ENCODE peak calls at places on chromosomes 16 and 17, in seven cellular contexts. One of them, this sample, is unnamed.

GRCh38 chr16:65490296-65490695 is 368.4 kb upstream of the CDH11 start:
- DNase-seq in K562: no peak
- DNase-seq in endodermal cell: no peak
- DNase-seq in skeletal muscle cell: no peak
- DNase-seq in fibroblast of the aortic adventitia: no peak
- DNase-seq in mesendoderm: no peak
- DNase-seq in heart right ventricle: no peak
- DNase-seq in this sample: no peak

GRCh38 chr16:13480801-13481200 is 439.2 kb upstream of the ERCC4 start:
- DNase-seq in K562: no peak
- DNase-seq in endodermal cell: no peak
- DNase-seq in skeletal muscle cell: no peak
- DNase-seq in fibroblast of the aortic adventitia: no peak
- DNase-seq in mesendoderm: no peak
- DNase-seq in heart right ventricle: no peak
- DNase-seq in this sample: no peak

GRCh38 chr17:19996502-19996901 is 12.7 kb upstream of the SPECC1 start:
- DNase-seq in K562: no peak
- DNase-seq in endodermal cell: peak; percentile 57
- DNase-seq in skeletal muscle cell: no peak
- DNase-seq in fibroblast of the aortic adventitia: no peak
- DNase-seq in mesendoderm: no peak
- DNase-seq in heart right ventricle: no peak
- DNase-seq in this sample: no peak

GRCh38 chr16:76970087-76970744 is 220.8 kb upstream of the MON1B start:
- DNase-seq in K562: no peak
- DNase-seq in endodermal cell: no peak
- DNase-seq in skeletal muscle cell: no peak
- DNase-seq in fibroblast of the aortic adventitia: peak; percentile 50
- DNase-seq in mesendoderm: peak; percentile 31
- DNase-seq in heart right ventricle: no peak
- DNase-seq in this sample: no peak

GRCh38 chr17:9900019-9900594 is 5.0 kb downstream of the RCVRN start:
- DNase-seq in K562: no peak
- DNase-seq in endodermal cell: no peak
- DNase-seq in skeletal muscle cell: no peak
- DNase-seq in fibroblast of the aortic adventitia: no peak
- DNase-seq in mesendoderm: no peak
- DNase-seq in heart right ventricle: no peak
- DNase-seq in this sample: no peak

GRCh38 chr16:50747206-50747956 is 5.5 kb downstream of the CYLD start:
- DNase-seq in K562: no peak
- DNase-seq in endodermal cell: no peak
- DNase-seq in skeletal muscle cell: no peak
- DNase-seq in fibroblast of the aortic adventitia: peak; percentile 35
- DNase-seq in mesendoderm: peak; percentile 43
- DNase-seq in heart right ventricle: no peak
- DNase-seq in this sample: no peak

GRCh38 chr17:47956818-47957590 is 679 bp downstream of the PRR15L start:
- DNase-seq in K562: no peak
- DNase-seq in endodermal cell: no peak
- DNase-seq in skeletal muscle cell: no peak
- DNase-seq in fibroblast of the aortic adventitia: no peak
- DNase-seq in mesendoderm: no peak
- DNase-seq in heart right ventricle: no peak
- DNase-seq in this sample: no peak

GRCh38 chr16:85094176-85094805 is 18.0 kb downstream of the CIBAR2 start:
- DNase-seq in K562: no peak
- DNase-seq in endodermal cell: no peak
- DNase-seq in skeletal muscle cell: no peak
- DNase-seq in fibroblast of the aortic adventitia: no peak
- DNase-seq in mesendoderm: no peak
- DNase-seq in heart right ventricle: no peak
- DNase-seq in this sample: no peak

GRCh38 chr17:28907709-28908475 is 5.0 kb upstream of the DHRS13 start:
- DNase-seq in K562: no peak
- DNase-seq in endodermal cell: no peak
- DNase-seq in skeletal muscle cell: no peak
- DNase-seq in fibroblast of the aortic adventitia: peak; percentile 78
- DNase-seq in mesendoderm: no peak
- DNase-seq in heart right ventricle: no peak
- DNase-seq in this sample: no peak

GRCh38 chr17:74380959-74381808 is 13.9 kb downstream of the GPR142 start:
- DNase-seq in K562: no peak
- DNase-seq in endodermal cell: no peak
- DNase-seq in skeletal muscle cell: no peak
- DNase-seq in fibroblast of the aortic adventitia: no peak
- DNase-seq in mesendoderm: no peak
- DNase-seq in heart right ventricle: no peak
- DNase-seq in this sample: no peak

GRCh38 chr17:74812109-74812864 is 36.1 kb upstream of the NAT9 start:
- DNase-seq in K562: no peak
- DNase-seq in endodermal cell: no peak
- DNase-seq in skeletal muscle cell: no peak
- DNase-seq in fibroblast of the aortic adventitia: no peak
- DNase-seq in mesendoderm: no peak
- DNase-seq in heart right ventricle: peak; percentile 44
- DNase-seq in this sample: no peak

GRCh38 chr16:57413301-57413730 is 8.7 kb downstream of the CCL17 start:
- DNase-seq in K562: no peak
- DNase-seq in endodermal cell: no peak
- DNase-seq in skeletal muscle cell: no peak
- DNase-seq in fibroblast of the aortic adventitia: no peak
- DNase-seq in mesendoderm: no peak
- DNase-seq in heart right ventricle: no peak
- DNase-seq in this sample: no peak

GRCh38 chr17:58317421-58318064 is 11.1 kb downstream of the TSPOAP1 start:
- DNase-seq in K562: peak; percentile 59
- DNase-seq in endodermal cell: peak; percentile 92
- DNase-seq in skeletal muscle cell: peak; percentile 52
- DNase-seq in fibroblast of the aortic adventitia: peak; percentile 51
- DNase-seq in mesendoderm: peak; percentile 84
- DNase-seq in heart right ventricle: no peak
- DNase-seq in this sample: peak; percentile 23

GRCh38 chr16:81548551-81548900 is 103.9 kb downstream of the CMIP start:
- DNase-seq in K562: no peak
- DNase-seq in endodermal cell: no peak
- DNase-seq in skeletal muscle cell: no peak
- DNase-seq in fibroblast of the aortic adventitia: no peak
- DNase-seq in mesendoderm: no peak
- DNase-seq in heart right ventricle: no peak
- DNase-seq in this sample: no peak

GRCh38 chr17:850828-851759 is 68.9 kb downstream of the MRM3 start:
- DNase-seq in K562: no peak
- DNase-seq in endodermal cell: no peak
- DNase-seq in skeletal muscle cell: peak; percentile 40
- DNase-seq in fibroblast of the aortic adventitia: peak; percentile 41
- DNase-seq in mesendoderm: no peak
- DNase-seq in heart right ventricle: peak; percentile 43
- DNase-seq in this sample: no peak

GRCh38 chr17:71334041-71334781 is 786.6 kb upstream of the SOX9 start:
- DNase-seq in K562: no peak
- DNase-seq in endodermal cell: no peak
- DNase-seq in skeletal muscle cell: no peak
- DNase-seq in fibroblast of the aortic adventitia: no peak
- DNase-seq in mesendoderm: peak; percentile 7
- DNase-seq in heart right ventricle: no peak
- DNase-seq in this sample: no peak

GRCh38 chr16:4660454-4661007 is 32.8 kb upstream of the NUDT16L1 start:
- DNase-seq in K562: no peak
- DNase-seq in endodermal cell: no peak
- DNase-seq in skeletal muscle cell: peak; percentile 30
- DNase-seq in fibroblast of the aortic adventitia: peak; percentile 25
- DNase-seq in mesendoderm: no peak
- DNase-seq in heart right ventricle: peak; percentile 69
- DNase-seq in this sample: peak; percentile 11

GRCh38 chr16:31695667-31696066 is 168.0 kb downstream of the AHSP start:
- DNase-seq in K562: no peak
- DNase-seq in endodermal cell: no peak
- DNase-seq in skeletal muscle cell: no peak
- DNase-seq in fibroblast of the aortic adventitia: no peak
- DNase-seq in mesendoderm: no peak
- DNase-seq in heart right ventricle: no peak
- DNase-seq in this sample: no peak

GRCh38 chr17:75077490-75078096 is 10.2 kb upstream of the SLC16A5 start:
- DNase-seq in K562: no peak
- DNase-seq in endodermal cell: no peak
- DNase-seq in skeletal muscle cell: no peak
- DNase-seq in fibroblast of the aortic adventitia: no peak
- DNase-seq in mesendoderm: no peak
- DNase-seq in heart right ventricle: peak; percentile 78
- DNase-seq in this sample: no peak

GRCh38 chr16:31502981-31503380 is 5.2 kb downstream of the RUSF1 start:
- DNase-seq in K562: no peak
- DNase-seq in endodermal cell: no peak
- DNase-seq in skeletal muscle cell: no peak
- DNase-seq in fibroblast of the aortic adventitia: no peak
- DNase-seq in mesendoderm: no peak
- DNase-seq in heart right ventricle: no peak
- DNase-seq in this sample: no peak

GRCh38 chr17:82029990-82030469 is 1.4 kb upstream of the RAC3 start:
- DNase-seq in K562: no peak
- DNase-seq in endodermal cell: no peak
- DNase-seq in skeletal muscle cell: no peak
- DNase-seq in fibroblast of the aortic adventitia: no peak
- DNase-seq in mesendoderm: no peak
- DNase-seq in heart right ventricle: no peak
- DNase-seq in this sample: no peak

GRCh38 chr17:48488548-48489106 is 42.2 kb downstream of the HOXB1 start:
- DNase-seq in K562: peak; percentile 87
- DNase-seq in endodermal cell: peak; percentile 59
- DNase-seq in skeletal muscle cell: no peak
- DNase-seq in fibroblast of the aortic adventitia: no peak
- DNase-seq in mesendoderm: peak; percentile 50
- DNase-seq in heart right ventricle: no peak
- DNase-seq in this sample: no peak

GRCh38 chr16:3945751-3946603 is 65.5 kb upstream of the CREBBP start:
- DNase-seq in K562: no peak
- DNase-seq in endodermal cell: peak; percentile 41
- DNase-seq in skeletal muscle cell: peak; percentile 95
- DNase-seq in fibroblast of the aortic adventitia: peak; percentile 99
- DNase-seq in mesendoderm: peak; percentile 37
- DNase-seq in heart right ventricle: peak; percentile 34
- DNase-seq in this sample: peak; percentile 99

GRCh38 chr16:89115216-89115949 is 21.7 kb downstream of the ACSF3 start:
- DNase-seq in K562: peak; percentile 59
- DNase-seq in endodermal cell: no peak
- DNase-seq in skeletal muscle cell: no peak
- DNase-seq in fibroblast of the aortic adventitia: no peak
- DNase-seq in mesendoderm: no peak
- DNase-seq in heart right ventricle: peak; percentile 75
- DNase-seq in this sample: no peak
- H3K4me3 ChIP-seq in K562: no peak overlapping the region
- H3K4me3 ChIP-seq in endodermal cell: no peak overlapping the region
- H3K4me3 ChIP-seq in skeletal muscle cell: no peak overlapping the region
- H3K4me3 ChIP-seq in fibroblast of the aortic adventitia: no peak overlapping the region
- H3K4me3 ChIP-seq in mesendoderm: no peak overlapping the region
- H3K4me3 ChIP-seq in heart right ventricle: no peak overlapping the region
- H3K4me3 ChIP-seq in this sample: no peak overlapping the region

DNA sequence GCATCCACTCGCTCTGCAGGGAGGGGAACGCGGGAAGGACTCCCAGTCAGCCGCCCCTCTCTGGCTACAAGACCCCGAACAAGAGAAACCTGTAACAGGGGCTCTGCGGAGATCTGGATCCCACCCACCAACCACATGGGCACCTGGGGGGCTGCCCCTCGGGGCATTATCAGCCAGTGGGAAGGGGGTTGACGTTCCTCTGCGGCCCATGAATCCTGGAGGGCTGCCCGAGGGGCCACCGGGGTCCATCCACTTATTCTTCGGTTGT is 1.8 kb upstream of the PCGF2 start:
- DNase-seq in K562: no peak
- DNase-seq in endodermal cell: no peak
- DNase-seq in skeletal muscle cell: no peak
- DNase-seq in fibroblast of the aortic adventitia: no peak
- DNase-seq in mesendoderm: no peak
- DNase-seq in heart right ventricle: no peak
- DNase-seq in this sample: no peak
- H3K4me3 ChIP-seq in K562: peak overlapping the region; percentile 74
- H3K4me3 ChIP-seq in endodermal cell: peak overlapping the region; percentile 99
- H3K4me3 ChIP-seq in skeletal muscle cell: peak overlapping the region; percentile 65
- H3K4me3 ChIP-seq in fibroblast of the aortic adventitia: peak overlapping the region; percentile 86
- H3K4me3 ChIP-seq in mesendoderm: peak overlapping the region; percentile 65
- H3K4me3 ChIP-seq in heart right ventricle: no peak overlapping the region
- H3K4me3 ChIP-seq in this sample: peak overlapping the region; percentile 93

DNA sequence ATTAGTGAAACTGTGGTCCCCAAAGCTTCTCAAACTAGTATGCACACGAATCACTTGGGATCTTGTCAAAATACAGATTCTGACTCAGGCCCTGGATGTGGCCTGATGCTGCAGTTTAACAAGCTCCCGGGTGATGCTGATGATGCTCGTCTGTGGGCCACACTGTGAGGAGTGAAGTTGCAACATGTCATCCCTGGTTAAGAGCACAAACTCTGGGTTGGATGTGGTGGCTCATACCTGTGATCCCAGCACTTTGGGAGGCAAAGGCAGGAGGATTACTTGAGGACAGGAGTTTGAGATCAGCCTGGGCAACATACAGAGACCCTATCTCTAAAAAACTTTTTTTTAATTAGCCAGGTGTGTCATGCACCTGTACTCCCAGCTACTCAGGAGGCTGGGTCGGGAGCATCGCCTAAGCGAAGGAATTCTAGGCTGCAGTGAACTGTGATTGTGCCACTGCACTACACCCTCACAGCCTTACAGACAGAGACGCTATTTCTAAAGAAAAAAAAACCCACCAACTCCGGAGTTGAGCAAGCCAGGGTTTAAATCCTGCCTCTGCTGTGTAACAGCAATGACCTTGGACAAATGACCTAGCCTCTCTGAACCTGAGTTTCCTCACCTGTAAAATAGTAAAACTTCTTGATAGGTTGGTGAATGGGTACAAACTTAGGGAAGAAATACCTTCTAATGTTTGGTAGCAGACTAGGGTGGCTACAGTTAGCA is 24.4 kb upstream of the ABAT start:
- DNase-seq in K562: no peak
- DNase-seq in endodermal cell: no peak
- DNase-seq in skeletal muscle cell: no peak
- DNase-seq in fibroblast of the aortic adventitia: no peak
- DNase-seq in mesendoderm: no peak
- DNase-seq in heart right ventricle: no peak
- DNase-seq in this sample: no peak
- H3K4me3 ChIP-seq in K562: no peak overlapping the region
- H3K4me3 ChIP-seq in endodermal cell: no peak overlapping the region
- H3K4me3 ChIP-seq in skeletal muscle cell: no peak overlapping the region
- H3K4me3 ChIP-seq in fibroblast of the aortic adventitia: no peak overlapping the region
- H3K4me3 ChIP-seq in mesendoderm: no peak overlapping the region
- H3K4me3 ChIP-seq in heart right ventricle: no peak overlapping the region
- H3K4me3 ChIP-seq in this sample: no peak overlapping the region

GRCh38 chr17:65559483-65559801 is 2.0 kb downstream of the AXIN2 start:
- DNase-seq in K562: no peak
- DNase-seq in endodermal cell: no peak
- DNase-seq in skeletal muscle cell: no peak
- DNase-seq in fibroblast of the aortic adventitia: peak; percentile 35
- DNase-seq in mesendoderm: no peak
- DNase-seq in heart right ventricle: no peak
- DNase-seq in this sample: no peak
- H3K4me3 ChIP-seq in K562: no peak overlapping the region
- H3K4me3 ChIP-seq in endodermal cell: no peak overlapping the region
- H3K4me3 ChIP-seq in skeletal muscle cell: peak overlapping the region; percentile 78
- H3K4me3 ChIP-seq in fibroblast of the aortic adventitia: peak overlapping the region; percentile 76
- H3K4me3 ChIP-seq in mesendoderm: peak overlapping the region; percentile 74
- H3K4me3 ChIP-seq in heart right ventricle: peak overlapping the region; percentile 84
- H3K4me3 ChIP-seq in this sample: no peak overlapping the region

GRCh38 chr16:87264634-87265033 is 52.6 kb downstream of the C16orf95 start:
- DNase-seq in K562: no peak
- DNase-seq in endodermal cell: no peak
- DNase-seq in skeletal muscle cell: no peak
- DNase-seq in fibroblast of the aortic adventitia: no peak
- DNase-seq in mesendoderm: no peak
- DNase-seq in heart right ventricle: no peak
- DNase-seq in this sample: no peak
- H3K4me3 ChIP-seq in K562: no peak overlapping the region
- H3K4me3 ChIP-seq in endodermal cell: peak overlapping the region; percentile 11
- H3K4me3 ChIP-seq in skeletal muscle cell: no peak overlapping the region
- H3K4me3 ChIP-seq in fibroblast of the aortic adventitia: no peak overlapping the region
- H3K4me3 ChIP-seq in mesendoderm: no peak overlapping the region
- H3K4me3 ChIP-seq in heart right ventricle: no peak overlapping the region
- H3K4me3 ChIP-seq in this sample: no peak overlapping the region